ENCODE peak calls at places on chromosomes 12 and 14, in nine cellular contexts. N is AG09309, V is cardiac fibroblast, Z is breast epithelium, G is lower leg skin, T is cardiac muscle cell, M is fibroblast of villous mesenchyme, H is neural progenitor cell, D is mammary epithelial cell. X is an unnamed sample.

GRCh38 chr14:99910337-99911268 is 117.4 kb downstream of the EML1 start:
- DNase-seq in N (peak; percentile 82), V (peak; percentile 90), Z (no peak), G (no peak), T (peak; percentile 58), M (peak; percentile 91), H (peak; percentile 11), D (peak; percentile 73), X (peak; percentile 95)

GRCh38 chr12:112167728-112168525 is 42.6 kb downstream of the TRAFD1 start:
- DNase-seq in N (no peak), V (no peak), Z (no peak), G (no peak), T (no peak), M (no peak), H (no peak), D (no peak), X (no peak)

GRCh38 chr12:52521581-52522266 is 1.5 kb upstream of the KRT5 start:
- DNase-seq in N (no peak), V (peak; percentile 41), Z (peak; percentile 85), G (peak; percentile 30), T (peak; percentile 52), M (no peak), H (no peak), D (peak; percentile 93), X (peak; percentile 65)

GRCh38 chr12:14741942-14742341 is 45.5 kb upstream of the GUCY2C start:
- DNase-seq in N (no peak), V (no peak), Z (no peak), G (no peak), T (no peak), M (no peak), H (no peak), D (no peak), X (no peak)

GRCh38 chr14:51855234-51855633 is 5.2 kb upstream of the GNG2 start:
- DNase-seq in N (no peak), V (peak; percentile 46), Z (no peak), G (no peak), T (peak; percentile 35), M (peak; percentile 29), H (no peak), D (no peak), X (peak; percentile 50)

GRCh38 chr12:25051583-25052190 is 102.8 kb upstream of the BCAT1 start:
- DNase-seq in N (no peak), V (no peak), Z (no peak), G (no peak), T (no peak), M (no peak), H (no peak), D (no peak), X (no peak)

GRCh38 chr12:20212036-20212435 is 156.3 kb upstream of the PDE3A start:
- DNase-seq in N (no peak), V (peak; percentile 49), Z (no peak), G (no peak), T (peak; percentile 72), M (peak; percentile 12), H (no peak), D (no peak), X (peak; percentile 35)

GRCh38 chr14:51093371-51094281 is 1.3 kb downstream of the TRIM9 start:
- DNase-seq in N (no peak), V (peak; percentile 5), Z (peak; percentile 35), G (no peak), T (peak; percentile 21), M (no peak), H (peak; percentile 75), D (peak; percentile 35), X (peak; percentile 31)

GRCh38 chr14:36507847-36508417 is 12.1 kb downstream of the NKX2-1 start:
- DNase-seq in N (no peak), V (no peak), Z (no peak), G (no peak), T (no peak), M (no peak), H (no peak), D (no peak), X (no peak)

GRCh38 chr12:12926571-12927071 is 25.3 kb downstream of the GPRC5D start:
- DNase-seq in N (no peak), V (peak; percentile 59), Z (no peak), G (no peak), T (peak; percentile 47), M (peak; percentile 74), H (no peak), D (no peak), X (peak; percentile 33)

GRCh38 chr12:76778358-76778757 is 14.4 kb downstream of the ZDHHC17 start:
- DNase-seq in N (no peak), V (no peak), Z (no peak), G (no peak), T (no peak), M (no peak), H (no peak), D (no peak), X (no peak)
- H3K4me3 ChIP-seq in N (no peak overlapping the region), V (no peak overlapping the region), Z (no peak overlapping the region), G (no peak overlapping the region), T (no peak overlapping the region), M (no peak overlapping the region), H (no peak overlapping the region), D (no peak overlapping the region), X (no peak overlapping the region)

GRCh38 chr14:93543766-93544165 is 113.0 kb downstream of the UNC79 start:
- DNase-seq in N (peak; percentile 1), V (peak; percentile 51), Z (no peak), G (no peak), T (peak; percentile 44), M (peak; percentile 30), H (peak; percentile 24), D (peak; percentile 5), X (peak; percentile 60)
- TF ChIP-seq CTCF in N (peak; percentile 36), V (peak; percentile 35), Z (no peak), G (no peak), T (peak; percentile 49), M (peak; percentile 43), H (peak; percentile 57), D (peak; percentile 51), X (peak; percentile 50)

GRCh38 chr12:55814257-55814656 is 3.3 kb downstream of the SARNP start:
- DNase-seq in N (no peak), V (no peak), Z (no peak), G (no peak), T (no peak), M (no peak), H (no peak), D (no peak), X (no peak)
- H3K4me3 ChIP-seq in N (no peak overlapping the region), V (no peak overlapping the region), Z (no peak overlapping the region), G (no peak overlapping the region), T (no peak overlapping the region), M (no peak overlapping the region), H (no peak overlapping the region), D (no peak overlapping the region), X (no peak overlapping the region)

GRCh38 chr12:48979602-48980388 is 1.7 kb downstream of the WNT1 start:
- DNase-seq in N (no peak), V (no peak), Z (no peak), G (no peak), T (no peak), M (no peak), H (peak; percentile 56), D (no peak), X (no peak)

GRCh38 chr12:48980389-48980952 is 2.3 kb downstream of the WNT1 start:
- DNase-seq in N (no peak), V (no peak), Z (no peak), G (no peak), T (no peak), M (no peak), H (peak; percentile 70), D (no peak), X (no peak)

GRCh38 chr12:48982397-48983080 is 4.4 kb downstream of the WNT1 start:
- DNase-seq in N (no peak), V (no peak), Z (no peak), G (no peak), T (no peak), M (no peak), H (no peak), D (no peak), X (no peak)

GRCh38 chr12:48981757-48982157 is 3.6 kb downstream of the WNT1 start:
- DNase-seq in N (no peak), V (no peak), Z (no peak), G (no peak), T (no peak), M (no peak), H (no peak), D (no peak), X (no peak)

GRCh38 chr12:48980953-48981756 is 3.0 kb downstream of the WNT1 start:
- DNase-seq in N (no peak), V (no peak), Z (no peak), G (no peak), T (no peak), M (no peak), H (peak; percentile 69), D (no peak), X (no peak)
- TF ChIP-seq CTCF in N (peak; percentile 12), V (peak; percentile 17), Z (no peak), G (no peak), T (peak; percentile 18), M (no peak), H (peak; percentile 23), D (no peak), X (no peak)

GRCh38 chr14:103279129-103280025 is 54.7 kb upstream of the EIF5 start:
- DNase-seq in N (no peak), V (no peak), Z (peak; percentile 15), G (no peak), T (no peak), M (no peak), H (peak; percentile 42), D (no peak), X (no peak)

GRCh38 chr14:103271189-103271588 is 62.8 kb upstream of the EIF5 start:
- DNase-seq in N (no peak), V (no peak), Z (no peak), G (no peak), T (no peak), M (no peak), H (no peak), D (no peak), X (no peak)

GRCh38 chr14:103275000-103275399 is 59.0 kb upstream of the EIF5 start:
- DNase-seq in N (no peak), V (no peak), Z (no peak), G (no peak), T (no peak), M (no peak), H (no peak), D (no peak), X (no peak)

GRCh38 chr14:103273145-103273846 is 60.7 kb upstream of the EIF5 start:
- DNase-seq in N (no peak), V (no peak), Z (peak; percentile 13), G (no peak), T (no peak), M (no peak), H (no peak), D (no peak), X (no peak)

GRCh38 chr14:103273847-103274615 is 60.0 kb upstream of the EIF5 start:
- DNase-seq in N (no peak), V (no peak), Z (peak; percentile 13), G (no peak), T (no peak), M (no peak), H (no peak), D (no peak), X (no peak)
- H3K4me3 ChIP-seq in N (no peak overlapping the region), V (no peak overlapping the region), Z (peak overlapping the region; percentile 29), G (no peak overlapping the region), T (no peak overlapping the region), M (no peak overlapping the region), H (no peak overlapping the region), D (no peak overlapping the region), X (no peak overlapping the region)

GRCh38 chr12:40312982-40313576 is 88.3 kb downstream of the LRRK2 start:
- DNase-seq in N (peak; percentile 13), V (peak; percentile 64), Z (no peak), G (no peak), T (peak; percentile 40), M (peak; percentile 34), H (no peak), D (no peak), X (peak; percentile 70)
- TF ChIP-seq CTCF in N (peak; percentile 46), V (peak; percentile 53), Z (no peak), G (no peak), T (peak; percentile 46), M (peak; percentile 42), H (peak; percentile 51), D (peak; percentile 64), X (peak; percentile 68)

GRCh38 chr12:63093711-63094110 is 57.3 kb downstream of the AVPR1A start:
- DNase-seq in N (no peak), V (no peak), Z (no peak), G (no peak), T (no peak), M (no peak), H (no peak), D (no peak), X (no peak)
- H3K4me3 ChIP-seq in N (no peak overlapping the region), V (no peak overlapping the region), Z (no peak overlapping the region), G (no peak overlapping the region), T (no peak overlapping the region), M (no peak overlapping the region), H (no peak overlapping the region), D (no peak overlapping the region), X (no peak overlapping the region)

X was measured in choroid plexus epithelial cell.